ENCODE peak calls at places on chromosomes 4 and X, in ten cellular contexts. V is A549; N is lung microvascular endothelial cell; G is stomach; J is anterior cingulate cortex; B is fibroblast of the aortic adventitia; C is testis; Q is HTR-8/SVneo; R is kidney epithelial cell; A is stimulated activated effector memory CD8-positive, alpha-beta T cell treated with anti-CD3 and anti-CD28 coated beads, Interleukin-12 subunit alpha, Interleukin-12 subunit beta, amount 100 ng/mL, for 72 hours. Z is an unnamed sample.

GRCh38 chrX:24231780-24232179 is 82.1 kb downstream of the SUPT20HL2 start:
- DNase-seq in V (no peak), N (no peak), G (no peak), J (no peak), B (no peak), C (no peak), Q (no peak), R (no peak), A (no peak), Z (no peak)

GRCh38 chr4:163173713-163174112 is 7.0 kb upstream of the NAF1 start:
- DNase-seq in V (no peak), N (no peak), G (no peak), J (no peak), B (no peak), C (no peak), Q (no peak), R (no peak), A (no peak), Z (no peak)

GRCh38 chr4:178917756-178918155 is 1475.5 kb upstream of the AGA start:
- DNase-seq in V (no peak), N (no peak), G (no peak), J (no peak), B (no peak), C (no peak), Q (no peak), R (no peak), A (no peak), Z (no peak)

GRCh38 chrX:119692241-119693031 is 532 bp downstream of the SEPTIN6 start:
- DNase-seq in V (peak), N (peak), G (peak), J (peak), B (peak), C (peak), Q (no peak), R (no peak), A (peak), Z (peak)

GRCh38 chrX:53422915-53423268 is 219 bp downstream of the RIBC1 start:
- DNase-seq in V (no peak), N (no peak), G (no peak), J (no peak), B (no peak), C (no peak), Q (no peak), R (no peak), A (no peak), Z (no peak)

GRCh38 chr4:130125468-130125867 is 1029.5 kb downstream of the C4orf33 start:
- DNase-seq in V (no peak), N (no peak), G (no peak), J (no peak), B (no peak), C (no peak), Q (no peak), R (no peak), A (no peak), Z (no peak)

GRCh38 chr4:6962211-6963041 is 52.8 kb downstream of the TBC1D14 start:
- DNase-seq in V (no peak), N (no peak), G (peak), J (no peak), B (no peak), C (no peak), Q (no peak), R (no peak), A (no peak), Z (no peak)

GRCh38 chr4:16224264-16224663 is 2.0 kb downstream of the TAPT1 start:
- DNase-seq in V (no peak), N (no peak), G (no peak), J (no peak), B (no peak), C (peak), Q (no peak), R (no peak), A (no peak), Z (no peak)

GRCh38 chrX:132692066-132692465 is 203.2 kb upstream of the MBNL3 start:
- DNase-seq in V (no peak), N (no peak), G (no peak), J (no peak), B (no peak), C (no peak), Q (no peak), R (no peak), A (no peak), Z (no peak)

GRCh38 chr4:123869517-123870282 is 473.1 kb downstream of the SPRY1 start:
- DNase-seq in V (no peak), N (no peak), G (no peak), J (no peak), B (no peak), C (no peak), Q (no peak), R (no peak), A (no peak), Z (peak)

GRCh38 chr4:78781925-78782324 is 5.8 kb downstream of the BMP2K start:
- DNase-seq in V (no peak), N (no peak), G (no peak), J (no peak), B (no peak), C (no peak), Q (no peak), R (no peak), A (no peak), Z (no peak)

Z was measured in astrocyte.